ENCODE peak calls at places on chromosomes 2 and 18, in eight cellular contexts. D is OCI-M1, S is heart right ventricle, P is T1000, L is H54, G is NCI-H187 treated with DMSO at 0.1 percent for 48 hours, O is right lobe of liver, A is germinal center. T is an unnamed sample.

GRCh38 chr2:160700006-160700405 is 206.4 kb upstream of the RBMS1 start:
- DNase-seq in D (no peak), S (no peak), P (no peak), L (no peak), G (no peak), O (no peak), A (no peak), T (no peak)

GRCh38 chr18:62610509-62611394 is 87.9 kb downstream of the ZCCHC2 start:
- DNase-seq in D (no peak), S (peak), P (no peak), L (no peak), G (no peak), O (no peak), A (no peak), T (no peak)

GRCh38 chr2:127105656-127106456 is 1.1 kb downstream of the BIN1 start:
- DNase-seq in D (no peak), S (peak), P (peak), L (peak), G (no peak), O (peak), A (no peak), T (peak)

GRCh38 chr2:238308177-238308576 is 12.1 kb upstream of the TRAF3IP1 start:
- DNase-seq in D (no peak), S (no peak), P (no peak), L (no peak), G (no peak), O (no peak), A (no peak), T (no peak)

GRCh38 chr2:190879474-190880373 is 897 bp upstream of the GLS start:
- DNase-seq in D (no peak), S (no peak), P (no peak), L (no peak), G (no peak), O (no peak), A (no peak), T (no peak)

GRCh38 chr2:96521219-96521618 is 15.3 kb upstream of the ARID5A start:
- DNase-seq in D (peak), S (no peak), P (no peak), L (no peak), G (no peak), O (no peak), A (no peak), T (no peak)

GRCh38 chr18:79863946-79864725 is 66.4 kb downstream of the KCNG2 start:
- DNase-seq in D (no peak), S (no peak), P (no peak), L (no peak), G (no peak), O (no peak), A (no peak), T (no peak)

GRCh38 chr2:204074434-204074833 is 137.9 kb downstream of the ICOS start:
- DNase-seq in D (no peak), S (no peak), P (no peak), L (no peak), G (no peak), O (no peak), A (no peak), T (no peak)

GRCh38 chr2:84776011-84776410 is 104.9 kb downstream of the TRABD2A start:
- DNase-seq in D (no peak), S (no peak), P (no peak), L (no peak), G (no peak), O (no peak), A (no peak), T (no peak)

GRCh38 chr2:60553496-60553991 is at the start of gene BCL11A:
- DNase-seq in D (peak), S (peak), P (peak), L (peak), G (peak), O (no peak), A (no peak), T (peak)

GRCh38 chr2:151638188-151638933 is 95.9 kb downstream of the NEB start:
- DNase-seq in D (peak), S (no peak), P (no peak), L (no peak), G (no peak), O (peak), A (no peak), T (no peak)

GRCh38 chr2:224843141-224843540 is 127.0 kb upstream of the CCDC195 start:
- DNase-seq in D (no peak), S (no peak), P (no peak), L (no peak), G (no peak), O (no peak), A (no peak), T (no peak)

GRCh38 chr2:195494452-195494851 is 162.6 kb upstream of the SLC39A10 start:
- DNase-seq in D (no peak), S (no peak), P (no peak), L (no peak), G (no peak), O (no peak), A (no peak), T (no peak)

GRCh38 chr2:191666733-191667132 is 11.2 kb upstream of the NABP1 start:
- DNase-seq in D (peak), S (no peak), P (no peak), L (no peak), G (no peak), O (no peak), A (peak), T (no peak)

GRCh38 chr2:101815739-101816391 is 118.4 kb downstream of the MAP4K4 start:
- DNase-seq in D (no peak), S (no peak), P (no peak), L (no peak), G (no peak), O (no peak), A (no peak), T (peak)

GRCh38 chr18:38552729-38553411 is 987.3 kb upstream of the CELF4 start:
- DNase-seq in D (no peak), S (no peak), P (no peak), L (no peak), G (no peak), O (no peak), A (no peak), T (no peak)

T was measured in NCI-H345.